ENCODE peak calls at places on chromosome 16, in four cellular contexts. J is heart left ventricle, X is PC-3, R is heart right ventricle. M is an unnamed sample.

GRCh38 chr16:10519929-10520868 is 60.2 kb downstream of the EMP2 start:
- ATAC-seq in J (no peak), X (peak), R (peak), M (no peak)

GRCh38 chr16:48479955-48480354 is 94.7 kb upstream of the SIAH1 start:
- ATAC-seq in J (no peak), X (no peak), R (no peak), M (no peak)

GRCh38 chr16:3112058-3112880 is at the start of gene ZNF205:
- ATAC-seq in J (peak), X (peak), R (peak), M (peak)

GRCh38 chr16:89050119-89050867 is 43.4 kb upstream of the ACSF3 start:
- ATAC-seq in J (no peak), X (no peak), R (no peak), M (no peak)

GRCh38 chr16:81385031-81385756 is 59.4 kb upstream of the CMIP start:
- ATAC-seq in J (peak), X (no peak), R (peak), M (no peak)

GRCh38 chr16:56847173-56847948 is 17.6 kb upstream of the SLC12A3 start:
- ATAC-seq in J (peak), X (no peak), R (no peak), M (no peak)

GRCh38 chr16:4309833-4310266 is 6.0 kb upstream of the GLIS2 start:
- ATAC-seq in J (peak), X (peak), R (no peak), M (peak)

GRCh38 chr16:7391694-7392093 is 59.0 kb downstream of the RBFOX1 start:
- ATAC-seq in J (no peak), X (no peak), R (no peak), M (no peak)

GRCh38 chr16:48201515-48202201 is 42.4 kb upstream of the LONP2 start:
- ATAC-seq in J (no peak), X (no peak), R (no peak), M (no peak)

GRCh38 chr16:78900039-78900811 is 700.3 kb downstream of the MAF start:
- ATAC-seq in J (no peak), X (no peak), R (no peak), M (no peak)

GRCh38 chr16:85571813-85572619 is 41.1 kb upstream of the GSE1 start:
- ATAC-seq in J (peak), X (no peak), R (no peak), M (no peak)

GRCh38 chr16:3591436-3591803 is 14.2 kb upstream of the NLRC3 start:
- ATAC-seq in J (peak), X (no peak), R (peak), M (no peak)

GRCh38 chr16:86681440-86681838 is 103.1 kb downstream of the FOXL1 start:
- ATAC-seq in J (peak), X (no peak), R (peak), M (no peak)

GRCh38 chr16:13997526-13997925 is 73.6 kb upstream of the MRTFB start:
- ATAC-seq in J (no peak), X (no peak), R (no peak), M (no peak)

GRCh38 chr16:87823146-87823929 is 46.0 kb downstream of the SLC7A5 start:
- ATAC-seq in J (no peak), X (no peak), R (no peak), M (no peak)

GRCh38 chr16:55853114-55853513 is 20.2 kb upstream of the CES1 start:
- ATAC-seq in J (no peak), X (no peak), R (no peak), M (no peak)

GRCh38 chr16:12724216-12724615 is 79.5 kb downstream of the CPPED1 start:
- ATAC-seq in J (no peak), X (no peak), R (peak), M (no peak)

GRCh38 chr16:22712471-22712870 is 101.5 kb upstream of the HS3ST2 start:
- ATAC-seq in J (no peak), X (no peak), R (no peak), M (no peak)

GRCh38 chr16:78364501-78364900 is 265.0 kb downstream of the WWOX start:
- ATAC-seq in J (no peak), X (no peak), R (no peak), M (no peak)

GRCh38 chr16:88948781-88949490 is 28.1 kb downstream of the CBFA2T3 start:
- ATAC-seq in J (no peak), X (peak), R (no peak), M (no peak)

GRCh38 chr16:81730090-81731051 is 48.7 kb upstream of the PLCG2 start:
- ATAC-seq in J (peak), X (peak), R (peak), M (peak)

GRCh38 chr16:3720418-3720817 is 3.1 kb upstream of the TRAP1 start:
- ATAC-seq in J (no peak), X (no peak), R (no peak), M (no peak)

GRCh38 chr16:90020838-90021382 is 1.7 kb upstream of the DBNDD1 start:
- ATAC-seq in J (peak), X (no peak), R (no peak), M (no peak)

GRCh38 chr16:68272501-68273209 is 8.3 kb downstream of the SLC7A6 start:
- ATAC-seq in J (peak), X (no peak), R (no peak), M (no peak)

GRCh38 chr16:720507-720989 is 398 bp upstream of the ANTKMT start:
- ATAC-seq in J (peak), X (peak), R (peak), M (peak)

GRCh38 chr16:89375021-89375420 is 115.3 kb downstream of the ANKRD11 start:
- ATAC-seq in J (no peak), X (peak), R (no peak), M (no peak)

GRCh38 chr16:73066321-73066926 is 18.5 kb upstream of the ZFHX3 start:
- ATAC-seq in J (no peak), X (no peak), R (no peak), M (no peak)

GRCh38 chr16:73064996-73065349 is 17.0 kb upstream of the ZFHX3 start:
- ATAC-seq in J (no peak), X (no peak), R (no peak), M (no peak)

GRCh38 chr16:73064227-73064995 is 16.5 kb upstream of the ZFHX3 start:
- ATAC-seq in J (no peak), X (no peak), R (peak), M (peak)

GRCh38 chr16:73066927-73067670 is 19.2 kb upstream of the ZFHX3 start:
- ATAC-seq in J (no peak), X (no peak), R (no peak), M (no peak)

GRCh38 chr16:73065617-73066313 is 17.8 kb upstream of the ZFHX3 start:
- ATAC-seq in J (peak), X (no peak), R (peak), M (peak)
- H3K4me3 ChIP-seq in J (peak), X (no peak), R (peak), M (peak)

DNA sequence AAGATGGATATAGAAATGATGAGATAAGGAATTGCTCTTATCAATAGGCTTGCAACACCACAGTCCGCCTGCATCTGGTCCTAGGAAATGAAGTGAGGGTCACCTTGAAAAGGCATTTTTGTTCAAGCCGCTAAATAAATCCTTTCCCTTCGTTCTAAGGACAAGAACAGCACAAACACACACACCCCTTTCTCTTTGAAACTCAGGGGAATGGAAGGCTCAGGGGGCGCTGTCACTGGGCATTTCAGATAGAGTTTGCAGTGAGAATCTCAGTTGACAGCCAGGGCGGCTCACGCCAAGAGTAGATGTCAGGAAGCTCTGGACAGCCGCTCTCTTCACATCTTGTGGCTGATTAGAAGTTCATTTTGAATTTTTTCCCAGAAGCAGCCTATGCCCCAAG is 39.7 kb downstream of the ABAT start:
- ATAC-seq in J (no peak), X (no peak), R (no peak), M (no peak)
- TF ChIP-seq CTCF in J (no peak), X (no peak), R (no peak), M (no peak)

GRCh38 chr16:31477220-31478216 is 5.4 kb upstream of the SLC5A2 start:
- ATAC-seq in J (peak), X (no peak), R (no peak), M (no peak)
- H3K4me3 ChIP-seq in J (peak), X (no peak), R (peak), M (no peak)

GRCh38 chr16:24834459-24835335 is 11.1 kb upstream of the SLC5A11 start:
- ATAC-seq in J (peak), X (peak), R (peak), M (no peak)
- TF ChIP-seq CTCF in J (peak), X (peak), R (peak), M (no peak)

GRCh38 chr16:70804153-70804728 is 3.3 kb upstream of the VAC14 start:
- ATAC-seq in J (no peak), X (no peak), R (no peak), M (no peak)

GRCh38 chr16:70800306-70800705 is 652 bp downstream of the VAC14 start:
- ATAC-seq in J (no peak), X (peak), R (no peak), M (no peak)

GRCh38 chr16:70803354-70803753 is 2.4 kb upstream of the VAC14 start:
- ATAC-seq in J (no peak), X (no peak), R (no peak), M (no peak)

GRCh38 chr16:70800798-70801480 is at the start of gene VAC14:
- ATAC-seq in J (peak), X (peak), R (peak), M (peak)

GRCh38 chr16:70801611-70802010 is 653 bp upstream of the VAC14 start:
- ATAC-seq in J (no peak), X (no peak), R (no peak), M (no peak)
- H3K4me3 ChIP-seq in J (peak), X (peak), R (peak), M (peak)

GRCh38 chr16:84044108-84044488 is 1.5 kb upstream of the SLC38A8 start:
- ATAC-seq in J (peak), X (peak), R (no peak), M (no peak)
- TF ChIP-seq CTCF in J (no peak), X (peak), R (peak), M (no peak)

GRCh38 chr16:28930652-28931051 is 1.1 kb upstream of the CD19 start:
- ATAC-seq in J (no peak), X (no peak), R (no peak), M (no peak)
- H3K4me3 ChIP-seq in J (no peak), X (no peak), R (no peak), M (no peak)

GRCh38 chr16:67015317-67015731 is 13.6 kb upstream of the CBFB start:
- ATAC-seq in J (no peak), X (no peak), R (no peak), M (no peak)
- TF ChIP-seq CTCF in J (no peak), X (peak), R (no peak), M (no peak)